ENCODE peak calls at places on chromosomes 1 and 21, in four cellular contexts. One of them, this sample, is unnamed.
A peak's percentile ranks its signal among the peaks of the same experiment; 100 is the strongest.

GRCh38 chr1:47760248-47760629 is 236.9 kb downstream of the TRABD2B start:
- DNase-seq in WTC11: no peak
- DNase-seq in A549: no peak
- DNase-seq in K562: no peak
- DNase-seq in this sample: no peak

GRCh38 chr1:221839794-221840395 is 98.0 kb upstream of the DUSP10 start:
- DNase-seq in WTC11: no peak
- DNase-seq in K562: no peak
- DNase-seq in A549: peak; percentile 75
- DNase-seq in this sample: peak; percentile 26

GRCh38 chr1:162822391-162823200 is 32.1 kb downstream of the HSD17B7 start:
- DNase-seq in K562: no peak
- DNase-seq in WTC11: peak; percentile 72
- DNase-seq in A549: peak; percentile 25
- DNase-seq in this sample: no peak

GRCh38 chr1:175209493-175209921 is 16.9 kb upstream of the KIAA0040 start:
- DNase-seq in K562: no peak
- DNase-seq in WTC11: no peak
- DNase-seq in A549: no peak
- DNase-seq in this sample: no peak

GRCh38 chr1:10628685-10629084 is 153.9 kb downstream of the PEX14 start:
- DNase-seq in A549: no peak
- DNase-seq in K562: no peak
- DNase-seq in WTC11: no peak
- DNase-seq in this sample: no peak

GRCh38 chr1:77095231-77095630 is 124.0 kb downstream of the PIGK start:
- DNase-seq in A549: no peak
- DNase-seq in WTC11: no peak
- DNase-seq in K562: no peak
- DNase-seq in this sample: no peak

GRCh38 chr1:172533511-172534116 is 664 bp downstream of the SUCO start:
- DNase-seq in K562: peak; percentile 62
- DNase-seq in A549: no peak
- DNase-seq in WTC11: no peak
- DNase-seq in this sample: peak; percentile 10

GRCh38 chr1:108049083-108049819 is 84.3 kb upstream of the VAV3 start:
- DNase-seq in A549: peak; percentile 6
- DNase-seq in K562: peak; percentile 36
- DNase-seq in WTC11: peak; percentile 44
- DNase-seq in this sample: no peak

GRCh38 chr21:37684577-37684976 is 231.7 kb downstream of the KCNJ6 start:
- DNase-seq in A549: no peak
- DNase-seq in WTC11: no peak
- DNase-seq in K562: no peak
- DNase-seq in this sample: no peak

GRCh38 chr1:25609921-25610320 is 6.7 kb upstream of the MAN1C1 start:
- DNase-seq in K562: peak; percentile 9
- DNase-seq in WTC11: no peak
- DNase-seq in A549: no peak
- DNase-seq in this sample: no peak

GRCh38 chr21:25970254-25970930 is 200.2 kb downstream of the APP start:
- DNase-seq in WTC11: no peak
- DNase-seq in A549: no peak
- DNase-seq in K562: no peak
- DNase-seq in this sample: no peak

GRCh38 chr1:165162671-165163241 is 193.8 kb downstream of the LMX1A start:
- DNase-seq in WTC11: peak; percentile 30
- DNase-seq in K562: no peak
- DNase-seq in A549: no peak
- DNase-seq in this sample: peak; percentile 2

GRCh38 chr21:41016472-41016871 is 151.5 kb upstream of the BACE2 start:
- DNase-seq in K562: no peak
- DNase-seq in A549: no peak
- DNase-seq in WTC11: no peak
- DNase-seq in this sample: no peak

GRCh38 chr1:204442376-204443259 is 31.0 kb upstream of the PPP1R15B start:
- DNase-seq in K562: no peak
- DNase-seq in A549: no peak
- DNase-seq in WTC11: no peak
- DNase-seq in this sample: no peak

GRCh38 chr21:45463871-45464270 is 58.9 kb downstream of the COL18A1 start:
- DNase-seq in WTC11: no peak
- DNase-seq in A549: no peak
- DNase-seq in K562: no peak
- DNase-seq in this sample: no peak

GRCh38 chr1:114462341-114462740 is 48.7 kb downstream of the TRIM33 start:
- DNase-seq in WTC11: no peak
- DNase-seq in A549: no peak
- DNase-seq in K562: no peak
- DNase-seq in this sample: no peak

GRCh38 chr1:175287849-175288248 is 95.3 kb upstream of the KIAA0040 start:
- DNase-seq in WTC11: no peak
- DNase-seq in K562: no peak
- DNase-seq in A549: no peak
- DNase-seq in this sample: no peak

GRCh38 chr21:46196733-46197132 is 12.5 kb upstream of the SPATC1L start:
- DNase-seq in A549: no peak
- DNase-seq in K562: no peak
- DNase-seq in WTC11: peak; percentile 4
- DNase-seq in this sample: no peak

GRCh38 chr1:31586376-31587327 is 10.3 kb downstream of the TINAGL1 start:
- DNase-seq in K562: peak; percentile 5
- DNase-seq in A549: no peak
- DNase-seq in WTC11: no peak
- DNase-seq in this sample: no peak

GRCh38 chr1:169901119-169901518 is 7.4 kb upstream of the SCYL3 start:
- DNase-seq in A549: no peak
- DNase-seq in K562: no peak
- DNase-seq in WTC11: no peak
- DNase-seq in this sample: no peak
- TF ChIP-seq NR3C1 in A549: no peak
- TF ChIP-seq NR3C1 in K562: no peak
- TF ChIP-seq NR3C1 in WTC11: no peak
- TF ChIP-seq NR3C1 in this sample: no peak

GRCh38 chr1:43707191-43708005 is at the start of gene ST3GAL3:
- DNase-seq in K562: peak; percentile 99
- DNase-seq in WTC11: peak; percentile 93
- DNase-seq in A549: peak; percentile 73
- DNase-seq in this sample: peak; percentile 82

GRCh38 chr1:43704838-43705237 is 2.5 kb upstream of the ST3GAL3 start:
- DNase-seq in WTC11: no peak
- DNase-seq in K562: no peak
- DNase-seq in A549: no peak
- DNase-seq in this sample: no peak

GRCh38 chr1:43705334-43705733 is 2.0 kb upstream of the ST3GAL3 start:
- DNase-seq in K562: no peak
- DNase-seq in WTC11: no peak
- DNase-seq in A549: no peak
- DNase-seq in this sample: no peak

GRCh38 chr1:43706598-43707190 is 642 bp upstream of the ST3GAL3 start:
- DNase-seq in WTC11: peak; percentile 64
- DNase-seq in A549: no peak
- DNase-seq in K562: peak; percentile 22
- DNase-seq in this sample: peak; percentile 20

DNA sequence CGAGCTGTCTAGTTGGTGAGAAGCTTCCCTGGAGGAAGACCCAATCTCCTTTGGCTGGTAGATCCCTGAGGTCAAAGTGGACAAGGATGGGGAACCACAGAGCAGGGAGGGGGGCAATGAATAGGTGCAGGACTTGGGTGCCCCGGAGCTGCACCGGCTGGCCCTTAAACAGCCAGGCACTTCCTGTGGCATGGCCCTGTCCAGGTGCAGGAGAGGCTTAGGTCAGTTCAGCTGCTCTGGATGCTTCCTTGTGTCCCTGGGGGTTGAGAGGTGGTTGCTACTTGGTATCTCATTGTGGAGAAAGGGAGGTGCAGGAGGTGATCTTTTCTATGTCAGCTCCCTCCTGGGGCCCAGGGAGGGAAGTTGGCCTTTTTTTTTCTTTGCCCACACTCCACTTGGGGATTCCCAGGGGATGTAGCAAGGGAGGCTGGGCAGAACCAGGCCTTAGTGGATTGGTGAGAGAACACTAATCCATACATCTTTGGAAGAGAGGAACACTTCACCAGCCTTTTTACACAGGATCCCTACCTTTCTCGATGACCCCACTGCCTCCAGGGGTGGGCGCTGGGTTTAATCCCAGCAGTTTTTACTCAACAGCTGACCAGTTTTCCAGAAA is 1.2 kb upstream of the ST3GAL3 start:
- DNase-seq in A549: no peak
- DNase-seq in K562: no peak
- DNase-seq in WTC11: no peak
- DNase-seq in this sample: no peak
- TF ChIP-seq NR3C1 in A549: no peak
- TF ChIP-seq NR3C1 in K562: no peak
- TF ChIP-seq NR3C1 in WTC11: no peak
- TF ChIP-seq NR3C1 in this sample: no peak

GRCh38 chr1:243582321-243582720 is 267.7 kb downstream of the AKT3 start:
- DNase-seq in WTC11: no peak
- DNase-seq in A549: no peak
- DNase-seq in K562: no peak
- DNase-seq in this sample: no peak

GRCh38 chr1:243580984-243581383 is 269.1 kb downstream of the AKT3 start:
- DNase-seq in A549: no peak
- DNase-seq in WTC11: no peak
- DNase-seq in K562: no peak
- DNase-seq in this sample: no peak

GRCh38 chr1:243575070-243575469 is 275.0 kb downstream of the AKT3 start:
- DNase-seq in A549: no peak
- DNase-seq in K562: no peak
- DNase-seq in WTC11: no peak
- DNase-seq in this sample: no peak

GRCh38 chr1:243585982-243586381 is 264.1 kb downstream of the AKT3 start:
- DNase-seq in WTC11: no peak
- DNase-seq in A549: no peak
- DNase-seq in K562: no peak
- DNase-seq in this sample: no peak

GRCh38 chr1:243580072-243580471 is 270.0 kb downstream of the AKT3 start:
- DNase-seq in WTC11: no peak
- DNase-seq in K562: no peak
- DNase-seq in A549: no peak
- DNase-seq in this sample: no peak
- TF ChIP-seq NR3C1 in WTC11: no peak
- TF ChIP-seq NR3C1 in K562: no peak
- TF ChIP-seq NR3C1 in A549: no peak
- TF ChIP-seq NR3C1 in this sample: no peak

GRCh38 chr1:184367427-184368038 is 19.3 kb upstream of the C1orf21 start:
- DNase-seq in WTC11: no peak
- DNase-seq in A549: no peak
- DNase-seq in K562: no peak
- DNase-seq in this sample: no peak

GRCh38 chr1:184370850-184371249 is 16.0 kb upstream of the C1orf21 start:
- DNase-seq in K562: no peak
- DNase-seq in A549: no peak
- DNase-seq in WTC11: no peak
- DNase-seq in this sample: no peak

GRCh38 chr1:184365699-184366098 is 21.1 kb upstream of the C1orf21 start:
- DNase-seq in WTC11: no peak
- DNase-seq in K562: no peak
- DNase-seq in A549: no peak
- DNase-seq in this sample: no peak

GRCh38 chr1:184366992-184367391 is 19.8 kb upstream of the C1orf21 start:
- DNase-seq in A549: no peak
- DNase-seq in K562: no peak
- DNase-seq in WTC11: no peak
- DNase-seq in this sample: no peak

DNA sequence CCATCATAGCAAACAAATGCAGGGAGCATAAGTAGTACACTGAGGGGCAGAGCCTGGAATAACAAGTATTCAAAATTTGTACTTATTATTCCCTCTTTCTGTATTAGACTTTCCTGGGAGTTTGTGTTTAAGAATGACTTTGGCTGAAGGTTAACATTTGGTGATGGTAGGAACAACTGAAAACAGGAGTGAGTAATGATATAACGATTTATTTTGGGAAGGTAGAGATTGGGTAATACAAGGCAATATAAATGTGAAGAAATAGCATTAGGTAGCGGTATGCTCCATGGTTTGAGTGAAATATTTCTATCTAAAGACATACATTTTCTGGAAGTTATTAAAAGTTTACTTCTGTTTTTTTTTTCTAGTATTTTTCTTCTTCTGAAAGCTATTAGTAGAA is 18.5 kb upstream of the C1orf21 start:
- DNase-seq in WTC11: no peak
- DNase-seq in K562: no peak
- DNase-seq in A549: no peak
- DNase-seq in this sample: no peak
- TF ChIP-seq NR3C1 in WTC11: no peak
- TF ChIP-seq NR3C1 in K562: no peak
- TF ChIP-seq NR3C1 in A549: no peak
- TF ChIP-seq NR3C1 in this sample: no peak

GRCh38 chr1:95311762-95312161 is 77.8 kb downstream of the RWDD3 start:
- DNase-seq in K562: no peak
- DNase-seq in WTC11: no peak
- DNase-seq in A549: no peak
- DNase-seq in this sample: no peak

GRCh38 chr1:95309031-95309459 is 75.0 kb downstream of the RWDD3 start:
- DNase-seq in K562: peak; percentile 59
- DNase-seq in WTC11: peak; percentile 30
- DNase-seq in A549: peak; percentile 8
- DNase-seq in this sample: peak; percentile 32

GRCh38 chr1:95308276-95308675 is 74.3 kb downstream of the RWDD3 start:
- DNase-seq in A549: no peak
- DNase-seq in WTC11: no peak
- DNase-seq in K562: no peak
- DNase-seq in this sample: no peak

GRCh38 chr1:95312181-95312580 is 78.2 kb downstream of the RWDD3 start:
- DNase-seq in K562: no peak
- DNase-seq in WTC11: no peak
- DNase-seq in A549: no peak
- DNase-seq in this sample: no peak

GRCh38 chr1:95311006-95311405 is 77.0 kb downstream of the RWDD3 start:
- DNase-seq in A549: no peak
- DNase-seq in K562: no peak
- DNase-seq in WTC11: no peak
- DNase-seq in this sample: no peak
- TF ChIP-seq NR3C1 in A549: no peak
- TF ChIP-seq NR3C1 in K562: no peak
- TF ChIP-seq NR3C1 in WTC11: no peak
- TF ChIP-seq NR3C1 in this sample: no peak

GRCh38 chr1:240258910-240259309 is 167.2 kb downstream of the FMN2 start:
- DNase-seq in WTC11: no peak
- DNase-seq in K562: no peak
- DNase-seq in A549: no peak
- DNase-seq in this sample: no peak
- TF ChIP-seq NR3C1 in WTC11: no peak
- TF ChIP-seq NR3C1 in K562: no peak
- TF ChIP-seq NR3C1 in A549: no peak
- TF ChIP-seq NR3C1 in this sample: no peak

GRCh38 chr1:67149179-67149770 is 14.5 kb upstream of the C1orf141 start:
- DNase-seq in K562: peak; percentile 73
- DNase-seq in WTC11: peak; percentile 67
- DNase-seq in A549: peak; percentile 18
- DNase-seq in this sample: peak; percentile 70
- TF ChIP-seq NR3C1 in K562: no peak
- TF ChIP-seq NR3C1 in WTC11: no peak
- TF ChIP-seq NR3C1 in A549: no peak
- TF ChIP-seq NR3C1 in this sample: no peak